ENCODE peak calls at places on chromosome 11, in five cellular contexts. One of them, this sample, is unnamed.

GRCh38 chr11:134014502-134014901 is 54.4 kb upstream of the JAM3 start:
- DNase-seq in GM12878: no peak
- DNase-seq in HepG2: no peak
- DNase-seq in K562: no peak
- DNase-seq in IMR-90: no peak
- DNase-seq in this sample: peak; percentile 70

GRCh38 chr11:119051440-119052162 is 5.4 kb downstream of the HYOU1 start:
- DNase-seq in GM12878: peak; percentile 51
- DNase-seq in HepG2: no peak
- DNase-seq in K562: peak; percentile 5
- DNase-seq in IMR-90: no peak
- DNase-seq in this sample: no peak

GRCh38 chr11:76641905-76642304 is 28.6 kb downstream of the LRRC32 start:
- DNase-seq in GM12878: no peak
- DNase-seq in HepG2: no peak
- DNase-seq in K562: no peak
- DNase-seq in IMR-90: no peak
- DNase-seq in this sample: no peak

GRCh38 chr11:123798079-123798478 is 8.1 kb downstream of the OR6M1 start:
- DNase-seq in GM12878: no peak
- DNase-seq in HepG2: no peak
- DNase-seq in K562: no peak
- DNase-seq in IMR-90: no peak
- DNase-seq in this sample: no peak

GRCh38 chr11:19694796-19695345 is 17.8 kb upstream of the NAV2 start:
- DNase-seq in GM12878: no peak
- DNase-seq in HepG2: no peak
- DNase-seq in K562: no peak
- DNase-seq in IMR-90: no peak
- DNase-seq in this sample: no peak

GRCh38 chr11:123546515-123546914 is 107.9 kb downstream of the SCN3B start:
- DNase-seq in GM12878: no peak
- DNase-seq in HepG2: no peak
- DNase-seq in K562: no peak
- DNase-seq in IMR-90: peak; percentile 78
- DNase-seq in this sample: no peak

GRCh38 chr11:70517203-70517602 is 118.9 kb downstream of the CTTN start:
- DNase-seq in GM12878: no peak
- DNase-seq in HepG2: no peak
- DNase-seq in K562: no peak
- DNase-seq in IMR-90: no peak
- DNase-seq in this sample: no peak

GRCh38 chr11:70364745-70365535 is 33.4 kb upstream of the CTTN start:
- DNase-seq in GM12878: peak; percentile 3
- DNase-seq in HepG2: no peak
- DNase-seq in K562: no peak
- DNase-seq in IMR-90: no peak
- DNase-seq in this sample: no peak

GRCh38 chr11:34243620-34244493 is 114.0 kb downstream of the ABTB2 start:
- DNase-seq in GM12878: peak; percentile 86
- DNase-seq in HepG2: no peak
- DNase-seq in K562: peak; percentile 47
- DNase-seq in IMR-90: peak; percentile 77
- DNase-seq in this sample: no peak

DNA sequence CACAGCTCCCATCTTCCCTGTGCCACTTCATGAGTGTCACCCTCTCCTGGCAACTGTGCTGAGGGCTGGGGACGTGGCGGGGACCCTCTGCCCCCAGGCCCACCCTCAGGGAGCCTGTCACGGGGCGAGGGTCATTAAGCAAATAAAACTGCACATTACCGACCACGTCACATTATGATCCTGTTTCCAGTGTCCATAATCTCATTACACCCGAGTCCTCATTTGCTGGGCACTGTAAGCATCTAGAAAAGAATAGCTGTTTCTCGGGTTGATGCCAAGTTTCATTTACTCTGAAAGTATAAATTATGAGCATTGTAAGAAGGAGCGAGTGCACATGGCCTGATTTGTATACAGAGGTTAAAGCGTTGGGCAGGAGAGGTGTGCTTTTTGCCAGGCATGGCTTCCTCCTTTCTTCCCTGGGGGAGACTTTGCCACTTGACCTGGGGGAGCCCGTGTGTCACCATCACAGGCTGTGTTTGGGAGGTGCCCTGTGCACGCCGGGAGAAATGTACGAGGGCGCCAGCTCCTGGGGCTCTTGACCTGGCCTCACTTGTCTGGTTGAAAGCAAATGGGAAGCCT is 50.5 kb downstream of the LRP5 start:
- DNase-seq in GM12878: no peak
- DNase-seq in HepG2: no peak
- DNase-seq in K562: no peak
- DNase-seq in IMR-90: no peak
- DNase-seq in this sample: peak; percentile 76
- TF ChIP-seq MXI1 in GM12878: no peak
- TF ChIP-seq MXI1 in HepG2: no peak
- TF ChIP-seq MXI1 in K562: no peak
- TF ChIP-seq MXI1 in IMR-90: no peak
- TF ChIP-seq MXI1 in this sample: peak; percentile 51

GRCh38 chr11:27358306-27358705 is 4.7 kb downstream of the CCDC34 start:
- DNase-seq in GM12878: no peak
- DNase-seq in HepG2: no peak
- DNase-seq in K562: no peak
- DNase-seq in IMR-90: no peak
- DNase-seq in this sample: no peak
- TF ChIP-seq RAD21 in GM12878: no peak
- TF ChIP-seq RAD21 in HepG2: no peak
- TF ChIP-seq RAD21 in K562: no peak
- TF ChIP-seq RAD21 in IMR-90: no peak
- TF ChIP-seq RAD21 in this sample: no peak

GRCh38 chr11:17781626-17782025 is 47.0 kb downstream of the KCNC1 start:
- DNase-seq in GM12878: no peak
- DNase-seq in HepG2: no peak
- DNase-seq in K562: no peak
- DNase-seq in IMR-90: no peak
- DNase-seq in this sample: no peak
- TF ChIP-seq MXI1 in GM12878: no peak
- TF ChIP-seq MXI1 in HepG2: no peak
- TF ChIP-seq MXI1 in K562: no peak
- TF ChIP-seq MXI1 in IMR-90: no peak
- TF ChIP-seq MXI1 in this sample: no peak

GRCh38 chr11:62921201-62921572 is at the start of gene CHRM1:
- DNase-seq in GM12878: no peak
- DNase-seq in HepG2: no peak
- DNase-seq in K562: no peak
- DNase-seq in IMR-90: no peak
- DNase-seq in this sample: no peak

GRCh38 chr11:62923634-62924411 is 2.7 kb upstream of the CHRM1 start:
- DNase-seq in GM12878: peak; percentile 21
- DNase-seq in HepG2: no peak
- DNase-seq in K562: peak; percentile 44
- DNase-seq in IMR-90: no peak
- DNase-seq in this sample: no peak

GRCh38 chr11:62921573-62922188 is 518 bp upstream of the CHRM1 start:
- DNase-seq in GM12878: no peak
- DNase-seq in HepG2: no peak
- DNase-seq in K562: peak; percentile 35
- DNase-seq in IMR-90: peak; percentile 17
- DNase-seq in this sample: peak; percentile 62

GRCh38 chr11:62922189-62922589 is 1.0 kb upstream of the CHRM1 start:
- DNase-seq in GM12878: no peak
- DNase-seq in HepG2: no peak
- DNase-seq in K562: no peak
- DNase-seq in IMR-90: no peak
- DNase-seq in this sample: no peak

GRCh38 chr11:62922653-62923371 is 1.6 kb upstream of the CHRM1 start:
- DNase-seq in GM12878: no peak
- DNase-seq in HepG2: no peak
- DNase-seq in K562: peak; percentile 87
- DNase-seq in IMR-90: no peak
- DNase-seq in this sample: no peak
- TF ChIP-seq RAD21 in GM12878: peak; percentile 28
- TF ChIP-seq RAD21 in HepG2: no peak
- TF ChIP-seq RAD21 in K562: peak; percentile 71
- TF ChIP-seq RAD21 in IMR-90: no peak
- TF ChIP-seq RAD21 in this sample: no peak

GRCh38 chr11:117925198-117925925 is 3.8 kb downstream of the TMPRSS13 start:
- DNase-seq in GM12878: no peak
- DNase-seq in HepG2: no peak
- DNase-seq in K562: no peak
- DNase-seq in IMR-90: no peak
- DNase-seq in this sample: no peak
- TF ChIP-seq MXI1 in GM12878: no peak
- TF ChIP-seq MXI1 in HepG2: no peak
- TF ChIP-seq MXI1 in K562: no peak
- TF ChIP-seq MXI1 in IMR-90: no peak
- TF ChIP-seq MXI1 in this sample: no peak

GRCh38 chr11:88531776-88532175 is 194.2 kb upstream of the CTSC start:
- DNase-seq in GM12878: no peak
- DNase-seq in HepG2: no peak
- DNase-seq in K562: no peak
- DNase-seq in IMR-90: peak; percentile 25
- DNase-seq in this sample: no peak
- TF ChIP-seq RAD21 in GM12878: no peak
- TF ChIP-seq RAD21 in HepG2: no peak
- TF ChIP-seq RAD21 in K562: no peak
- TF ChIP-seq RAD21 in IMR-90: no peak
- TF ChIP-seq RAD21 in this sample: no peak

GRCh38 chr11:78072455-78072854 is 7.2 kb downstream of the NDUFC2 start:
- DNase-seq in GM12878: no peak
- DNase-seq in HepG2: peak; percentile 78
- DNase-seq in K562: no peak
- DNase-seq in IMR-90: no peak
- DNase-seq in this sample: no peak
- TF ChIP-seq MXI1 in GM12878: no peak
- TF ChIP-seq MXI1 in HepG2: no peak
- TF ChIP-seq MXI1 in K562: no peak
- TF ChIP-seq MXI1 in IMR-90: no peak
- TF ChIP-seq MXI1 in this sample: no peak